ENCODE peak calls at places on chromosomes 5 and 9, in four cellular contexts. C, S, H and W are unnamed samples.

GRCh38 chr9:123713282-123713681 is 216.6 kb downstream of the DENND1A start:
- DNase-seq in C (no peak), H (no peak), S (no peak), W (no peak)

GRCh38 chr9:125822160-125822559 is 75.0 kb downstream of the PBX3 start:
- DNase-seq in C (no peak), H (no peak), S (no peak), W (no peak)

GRCh38 chr9:27198175-27198574 is 89.2 kb downstream of the TEK start:
- DNase-seq in S (no peak), H (peak), C (no peak), W (peak)

GRCh38 chr5:53361708-53362107 is 118.7 kb upstream of the FST start:
- DNase-seq in S (no peak), C (no peak), H (no peak), W (no peak)

GRCh38 chr5:147461915-147462314 is 48.0 kb downstream of the DPYSL3 start:
- DNase-seq in S (no peak), H (peak), C (no peak), W (no peak)

GRCh38 chr9:121059998-121060636 is 10.0 kb upstream of the C5 start:
- DNase-seq in S (peak), H (peak), C (no peak), W (peak)

GRCh38 chr9:83935276-83935890 is 14.2 kb upstream of the KIF27 start:
- DNase-seq in S (no peak), H (peak), C (no peak), W (no peak)

GRCh38 chr5:137264573-137264972 is 234.6 kb downstream of the SPOCK1 start:
- DNase-seq in S (no peak), H (peak), C (no peak), W (no peak)

GRCh38 chr9:95874303-95874988 is 1.0 kb upstream of the ERCC6L2 start:
- DNase-seq in C (no peak), H (peak), S (peak), W (no peak)

GRCh38 chr5:218457-219289 is 553 bp downstream of the SDHA start:
- DNase-seq in S (peak), C (no peak), H (peak), W (no peak)

GRCh38 chr9:137429974-137430722 is 7.0 kb downstream of the NOXA1 start:
- DNase-seq in C (peak), H (no peak), S (no peak), W (no peak)

GRCh38 chr9:1198085-1198484 is 147.9 kb downstream of the DMRT2 start:
- DNase-seq in C (no peak), H (peak), S (no peak), W (no peak)

GRCh38 chr5:14436801-14437542 is 144.6 kb upstream of the OTULINL start:
- DNase-seq in C (no peak), H (no peak), S (no peak), W (no peak)

GRCh38 chr5:90881626-90882150 is 323.1 kb downstream of the ADGRV1 start:
- DNase-seq in S (no peak), H (no peak), C (no peak), W (no peak)

GRCh38 chr9:90915693-90916092 is 114.1 kb downstream of the SYK start:
- DNase-seq in C (no peak), H (peak), S (peak), W (no peak)

GRCh38 chr9:128057724-128058409 is 9.3 kb downstream of the NAIF1 start:
- DNase-seq in H (no peak), S (no peak), C (no peak), W (no peak)

GRCh38 chr9:128059365-128059983 is 7.6 kb downstream of the NAIF1 start:
- DNase-seq in C (no peak), S (no peak), H (no peak), W (no peak)

GRCh38 chr9:128055222-128056040 is 11.7 kb downstream of the NAIF1 start:
- DNase-seq in S (no peak), C (no peak), H (no peak), W (no peak)

GRCh38 chr9:128056086-128056485 is 11.0 kb downstream of the NAIF1 start:
- DNase-seq in C (no peak), H (no peak), S (no peak), W (no peak)

GRCh38 chr9:128056887-128057723 is 10.0 kb downstream of the NAIF1 start:
- DNase-seq in H (peak), S (no peak), C (no peak), W (no peak)
- H3K27ac ChIP-seq in H (no peak), S (peak), C (no peak), W (no peak)

DNA sequence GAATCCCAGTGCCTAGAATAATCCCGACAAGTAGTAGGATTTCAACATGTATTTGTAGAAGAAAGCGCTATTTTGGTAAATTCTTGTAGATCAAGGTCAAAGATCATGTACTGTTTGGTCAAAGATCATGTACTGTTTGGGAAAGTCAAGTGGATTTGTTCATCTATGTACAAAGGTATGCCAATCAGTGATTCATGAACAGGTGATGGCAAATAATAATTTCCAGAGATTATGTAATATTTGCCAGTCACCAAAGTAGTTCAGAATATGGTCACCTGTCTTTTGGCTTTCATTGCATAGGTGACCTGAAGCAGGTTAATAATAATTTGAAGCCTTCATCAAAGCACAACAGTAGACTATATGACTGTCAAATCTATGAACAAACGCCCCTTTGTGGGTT is 398.2 kb downstream of the EFNA5 start:
- DNase-seq in S (no peak), C (no peak), H (no peak), W (no peak)
- H3K27ac ChIP-seq in S (no peak), C (no peak), H (no peak), W (no peak)

DNA sequence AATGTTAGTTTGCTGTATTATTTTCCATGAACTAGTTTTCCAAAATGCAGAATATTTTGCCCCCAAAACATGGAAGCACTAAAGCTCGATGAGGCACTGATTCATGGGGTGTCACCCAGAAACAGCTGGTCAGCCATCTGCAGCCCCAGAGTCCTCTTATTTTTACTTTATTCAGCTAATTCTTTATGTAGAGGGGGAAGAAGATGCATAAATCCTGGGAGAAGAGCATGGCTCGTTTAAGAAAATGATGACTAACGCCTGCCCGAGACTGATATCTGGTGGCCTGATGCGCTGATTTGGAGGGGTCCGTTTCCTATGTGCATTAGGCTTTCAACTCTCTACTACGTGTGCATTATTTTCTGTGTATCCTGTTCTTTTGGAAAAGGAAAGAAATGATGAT is 390.3 kb upstream of the MEF2C start:
- DNase-seq in C (no peak), H (no peak), S (no peak), W (no peak)
- H3K27ac ChIP-seq in C (no peak), H (no peak), S (no peak), W (no peak)

GRCh38 chr5:55959208-55959607 is 35.6 kb downstream of the IL6ST start:
- DNase-seq in C (no peak), H (no peak), S (no peak), W (no peak)
- H3K27ac ChIP-seq in C (no peak), H (no peak), S (no peak), W (no peak)

DNA sequence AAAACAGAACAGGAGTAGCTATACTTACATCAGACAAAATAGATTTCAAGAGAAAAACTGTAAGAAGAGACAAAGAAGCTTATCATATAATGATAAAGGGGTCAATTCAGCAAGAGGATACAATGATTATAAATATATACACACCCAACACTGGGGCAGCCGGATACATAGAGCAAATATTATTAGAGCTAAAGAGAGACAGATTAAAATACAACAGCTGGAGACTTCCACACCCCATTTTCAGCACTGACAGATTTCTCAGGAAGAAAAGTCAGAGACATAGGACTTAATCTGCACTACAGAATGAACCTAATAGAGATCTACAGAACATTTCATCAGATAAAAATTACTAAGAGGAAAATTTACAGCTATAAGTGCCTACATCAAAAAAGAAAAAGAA is 35.7 kb downstream of the OXCT1 start:
- DNase-seq in C (no peak), H (no peak), S (no peak), W (no peak)
- H3K27ac ChIP-seq in C (no peak), H (no peak), S (no peak), W (no peak)

GRCh38 chr5:179585903-179586511 is 35.7 kb downstream of the RUFY1 start:
- DNase-seq in H (no peak), C (peak), S (no peak), W (no peak)
- H3K27ac ChIP-seq in H (no peak), C (no peak), S (no peak), W (no peak)

GRCh38 chr9:130451004-130451390 is 6.2 kb downstream of the ASS1 start:
- DNase-seq in S (no peak), H (no peak), C (no peak), W (no peak)

GRCh38 chr9:130451509-130452388 is 7.0 kb downstream of the ASS1 start:
- DNase-seq in C (peak), S (peak), H (peak), W (peak)

GRCh38 chr9:130448771-130449170 is 4.0 kb downstream of the ASS1 start:
- DNase-seq in C (no peak), H (no peak), S (no peak), W (no peak)

GRCh38 chr9:130448035-130448624 is 3.4 kb downstream of the ASS1 start:
- DNase-seq in S (no peak), H (peak), C (no peak), W (peak)

DNA sequence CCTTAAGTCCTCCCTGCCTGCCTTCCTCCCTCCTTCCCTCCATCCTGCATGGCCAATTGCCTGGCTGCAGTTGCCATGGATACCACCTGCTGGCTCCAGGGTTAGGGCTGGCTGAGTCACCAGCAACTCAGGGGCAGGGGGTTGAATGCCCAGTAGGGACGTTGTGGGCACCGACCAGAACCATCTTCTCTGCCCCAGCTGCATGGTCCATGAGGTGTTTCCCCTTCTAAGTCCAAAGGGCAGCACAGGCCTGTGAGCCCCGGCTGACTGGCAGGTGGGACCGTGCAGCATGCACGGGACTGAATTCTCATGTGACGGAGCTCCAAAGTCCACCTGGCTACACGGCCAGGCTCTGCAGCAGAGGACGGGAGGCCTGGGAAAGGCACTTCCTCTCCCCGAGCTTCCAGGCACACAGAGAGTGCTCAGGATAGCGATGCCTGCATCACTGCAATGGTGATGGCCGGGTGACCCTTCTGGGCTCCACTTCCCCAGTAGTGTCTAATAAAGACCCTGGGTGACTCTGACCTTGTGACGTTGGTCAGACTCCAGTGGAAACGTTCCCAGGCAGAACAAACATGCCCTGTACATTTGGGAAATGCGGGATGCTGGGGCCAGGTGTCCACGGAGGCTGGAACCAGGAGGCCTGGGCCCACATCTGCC is 5.7 kb downstream of the ASS1 start:
- DNase-seq in C (no peak), H (no peak), S (no peak), W (no peak)
- H3K27ac ChIP-seq in C (no peak), H (no peak), S (no peak), W (no peak)

GRCh38 chr5:68460147-68460760 is 244.7 kb downstream of the PIK3R1 start:
- DNase-seq in C (no peak), H (peak), S (peak), W (no peak)
- H3K27ac ChIP-seq in C (no peak), H (no peak), S (peak), W (no peak)